ENCODE peak calls at places on chromosomes 7 and 10, in four cellular contexts. One of them, this sample, is unnamed.

GRCh38 chr10:30433286-30433778 is 652 bp upstream of the MAP3K8 start:
- DNase-seq in H1: no peak
- DNase-seq in endothelial cell of umbilical vein: peak; percentile 73
- DNase-seq in HepG2: peak; percentile 77
- DNase-seq in this sample: peak; percentile 25

GRCh38 chr7:114243646-114244045 is 171.0 kb upstream of the FOXP2 start:
- DNase-seq in H1: no peak
- DNase-seq in HepG2: no peak
- DNase-seq in endothelial cell of umbilical vein: no peak
- DNase-seq in this sample: no peak

GRCh38 chr10:15719899-15720634 is at the start of gene ITGA8:
- DNase-seq in H1: no peak
- DNase-seq in endothelial cell of umbilical vein: peak; percentile 22
- DNase-seq in HepG2: no peak
- DNase-seq in this sample: no peak

GRCh38 chr7:158266426-158266816 is 321.2 kb downstream of the PTPRN2 start:
- DNase-seq in HepG2: no peak
- DNase-seq in H1: no peak
- DNase-seq in endothelial cell of umbilical vein: no peak
- DNase-seq in this sample: no peak

GRCh38 chr10:70809011-70809611 is 6.6 kb upstream of the SGPL1 start:
- DNase-seq in endothelial cell of umbilical vein: no peak
- DNase-seq in HepG2: peak; percentile 17
- DNase-seq in H1: no peak
- DNase-seq in this sample: no peak

GRCh38 chr7:112821345-112821744 is 31.2 kb upstream of the TMEM168 start:
- DNase-seq in HepG2: no peak
- DNase-seq in H1: no peak
- DNase-seq in endothelial cell of umbilical vein: no peak
- DNase-seq in this sample: no peak

GRCh38 chr7:4712371-4713182 is 30.5 kb downstream of the FOXK1 start:
- DNase-seq in HepG2: peak; percentile 76
- DNase-seq in endothelial cell of umbilical vein: no peak
- DNase-seq in H1: no peak
- DNase-seq in this sample: peak; percentile 48

GRCh38 chr7:33805630-33806233 is 99.6 kb upstream of the BMPER start:
- DNase-seq in HepG2: no peak
- DNase-seq in H1: no peak
- DNase-seq in endothelial cell of umbilical vein: peak; percentile 77
- DNase-seq in this sample: no peak

GRCh38 chr10:30742471-30742870 is 112.9 kb upstream of the LYZL2 start:
- DNase-seq in HepG2: no peak
- DNase-seq in H1: no peak
- DNase-seq in endothelial cell of umbilical vein: no peak
- DNase-seq in this sample: no peak

GRCh38 chr10:24505759-24506158 is 217.9 kb downstream of the ARHGAP21 start:
- DNase-seq in endothelial cell of umbilical vein: peak; percentile 33
- DNase-seq in H1: no peak
- DNase-seq in HepG2: no peak
- DNase-seq in this sample: no peak

GRCh38 chr10:36362257-36362656 is 720.2 kb upstream of the FZD8 start:
- DNase-seq in endothelial cell of umbilical vein: no peak
- DNase-seq in H1: no peak
- DNase-seq in HepG2: peak; percentile 6
- DNase-seq in this sample: no peak

GRCh38 chr7:99140813-99141212 is 3.1 kb downstream of the SMURF1 start:
- DNase-seq in HepG2: no peak
- DNase-seq in H1: no peak
- DNase-seq in endothelial cell of umbilical vein: no peak
- DNase-seq in this sample: no peak

GRCh38 chr7:106824458-106824857 is 40.6 kb upstream of the PIK3CG start:
- DNase-seq in endothelial cell of umbilical vein: no peak
- DNase-seq in H1: no peak
- DNase-seq in HepG2: no peak
- DNase-seq in this sample: no peak

GRCh38 chr10:92692085-92692671 is 2.4 kb downstream of the HHEX start:
- DNase-seq in HepG2: no peak
- DNase-seq in H1: no peak
- DNase-seq in endothelial cell of umbilical vein: no peak
- DNase-seq in this sample: peak; percentile 61
- TF ChIP-seq EZH2 in HepG2: no peak
- TF ChIP-seq EZH2 in H1: peak; percentile 73
- TF ChIP-seq EZH2 in endothelial cell of umbilical vein: no peak
- TF ChIP-seq EZH2 in this sample: no peak

DNA sequence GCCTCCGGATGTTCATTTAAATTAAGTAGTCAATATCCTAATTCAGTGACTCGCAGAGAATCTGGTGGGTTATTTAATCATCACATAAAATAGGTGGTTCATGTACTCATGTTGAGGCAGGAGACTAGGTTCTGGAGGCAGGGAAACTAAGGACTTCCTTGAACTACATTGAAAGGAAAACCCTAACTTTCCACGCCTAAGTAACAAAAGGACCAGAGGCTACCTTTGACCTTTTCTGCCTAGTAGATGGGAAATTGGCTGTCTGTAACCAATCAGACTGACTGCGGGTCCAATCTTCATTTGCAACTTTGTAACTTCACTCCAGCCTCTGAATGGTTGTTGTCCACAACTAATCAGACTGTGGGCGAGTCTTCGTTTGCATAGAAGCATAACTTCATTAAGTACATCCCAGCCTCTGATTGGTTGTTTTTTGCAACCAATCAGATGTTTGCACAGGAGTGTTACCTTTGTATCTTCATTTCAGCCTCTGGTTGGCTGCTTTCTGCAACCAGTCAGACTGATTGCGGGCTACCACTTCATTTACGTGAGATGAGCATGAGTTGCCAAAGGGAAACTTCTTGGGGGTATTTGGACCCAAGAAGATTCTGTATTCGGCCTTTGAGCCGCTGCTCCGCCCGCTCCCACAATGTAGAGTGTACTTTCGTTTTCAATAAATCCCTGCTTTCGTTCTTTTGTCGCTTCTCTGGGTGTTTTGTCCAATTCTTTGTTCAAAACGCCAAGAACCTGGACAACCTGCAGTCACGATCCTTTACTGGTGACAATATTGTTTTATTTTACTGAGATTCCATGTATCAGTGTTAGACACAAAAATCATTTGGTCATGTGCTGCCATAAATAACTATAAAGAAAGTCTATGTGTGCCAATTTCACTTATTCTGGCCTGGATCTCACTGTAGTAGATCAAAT is 1.7 kb upstream of the ST7 start:
- DNase-seq in HepG2: peak; percentile 69
- DNase-seq in endothelial cell of umbilical vein: no peak
- DNase-seq in H1: no peak
- DNase-seq in this sample: peak; percentile 76
- TF ChIP-seq JUN in HepG2: no peak
- TF ChIP-seq JUN in endothelial cell of umbilical vein: no peak
- TF ChIP-seq JUN in H1: no peak
- TF ChIP-seq JUN in this sample: peak; percentile 2

DNA sequence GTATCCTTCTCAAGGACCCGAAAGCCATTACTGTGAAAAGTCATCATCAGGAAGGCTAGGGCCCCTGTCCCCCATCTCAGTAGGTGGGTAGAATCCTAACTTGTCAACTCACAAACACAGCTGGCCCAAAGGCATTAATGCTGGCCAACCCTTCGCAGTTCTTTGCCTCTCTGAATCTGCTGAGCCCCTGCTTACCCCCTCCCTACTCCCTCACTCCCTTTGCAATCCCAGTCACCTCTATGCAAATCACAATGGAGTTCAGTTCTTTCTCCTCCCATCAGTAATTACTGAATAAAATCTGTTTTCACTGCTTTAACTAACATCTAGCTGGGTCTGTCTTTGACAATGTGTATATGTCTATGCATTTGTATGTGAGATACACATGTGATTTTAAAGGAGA is 38.1 kb upstream of the AOAH start:
- DNase-seq in endothelial cell of umbilical vein: no peak
- DNase-seq in HepG2: no peak
- DNase-seq in H1: no peak
- DNase-seq in this sample: no peak
- TF ChIP-seq EZH2 in endothelial cell of umbilical vein: no peak
- TF ChIP-seq EZH2 in HepG2: no peak
- TF ChIP-seq EZH2 in H1: no peak
- TF ChIP-seq EZH2 in this sample: no peak

GRCh38 chr10:11551104-11551503 is 60.3 kb downstream of the USP6NL start:
- DNase-seq in HepG2: no peak
- DNase-seq in endothelial cell of umbilical vein: no peak
- DNase-seq in H1: no peak
- DNase-seq in this sample: no peak

GRCh38 chr10:11548763-11549089 is 62.7 kb downstream of the USP6NL start:
- DNase-seq in endothelial cell of umbilical vein: no peak
- DNase-seq in H1: no peak
- DNase-seq in HepG2: no peak
- DNase-seq in this sample: no peak

GRCh38 chr10:11553773-11554381 is 57.6 kb downstream of the USP6NL start:
- DNase-seq in H1: no peak
- DNase-seq in HepG2: no peak
- DNase-seq in endothelial cell of umbilical vein: no peak
- DNase-seq in this sample: no peak

GRCh38 chr10:11555556-11555955 is 55.9 kb downstream of the USP6NL start:
- DNase-seq in H1: no peak
- DNase-seq in HepG2: no peak
- DNase-seq in endothelial cell of umbilical vein: no peak
- DNase-seq in this sample: no peak

GRCh38 chr10:11551915-11552602 is 59.4 kb downstream of the USP6NL start:
- DNase-seq in HepG2: peak; percentile 63
- DNase-seq in H1: no peak
- DNase-seq in endothelial cell of umbilical vein: peak; percentile 94
- DNase-seq in this sample: peak; percentile 37
- TF ChIP-seq JUN in HepG2: no peak
- TF ChIP-seq JUN in H1: no peak
- TF ChIP-seq JUN in endothelial cell of umbilical vein: peak; percentile 98
- TF ChIP-seq JUN in this sample: no peak

GRCh38 chr10:49696311-49696710 is 16.9 kb downstream of the C10orf53 start:
- DNase-seq in H1: no peak
- DNase-seq in HepG2: no peak
- DNase-seq in endothelial cell of umbilical vein: no peak
- DNase-seq in this sample: no peak
- TF ChIP-seq EZH2 in H1: no peak
- TF ChIP-seq EZH2 in HepG2: no peak
- TF ChIP-seq EZH2 in endothelial cell of umbilical vein: no peak
- TF ChIP-seq EZH2 in this sample: no peak

GRCh38 chr7:30093351-30094019 is 41.3 kb upstream of the MTURN start:
- DNase-seq in HepG2: no peak
- DNase-seq in endothelial cell of umbilical vein: no peak
- DNase-seq in H1: no peak
- DNase-seq in this sample: no peak
- TF ChIP-seq JUN in HepG2: no peak
- TF ChIP-seq JUN in endothelial cell of umbilical vein: no peak
- TF ChIP-seq JUN in H1: no peak
- TF ChIP-seq JUN in this sample: no peak

DNA sequence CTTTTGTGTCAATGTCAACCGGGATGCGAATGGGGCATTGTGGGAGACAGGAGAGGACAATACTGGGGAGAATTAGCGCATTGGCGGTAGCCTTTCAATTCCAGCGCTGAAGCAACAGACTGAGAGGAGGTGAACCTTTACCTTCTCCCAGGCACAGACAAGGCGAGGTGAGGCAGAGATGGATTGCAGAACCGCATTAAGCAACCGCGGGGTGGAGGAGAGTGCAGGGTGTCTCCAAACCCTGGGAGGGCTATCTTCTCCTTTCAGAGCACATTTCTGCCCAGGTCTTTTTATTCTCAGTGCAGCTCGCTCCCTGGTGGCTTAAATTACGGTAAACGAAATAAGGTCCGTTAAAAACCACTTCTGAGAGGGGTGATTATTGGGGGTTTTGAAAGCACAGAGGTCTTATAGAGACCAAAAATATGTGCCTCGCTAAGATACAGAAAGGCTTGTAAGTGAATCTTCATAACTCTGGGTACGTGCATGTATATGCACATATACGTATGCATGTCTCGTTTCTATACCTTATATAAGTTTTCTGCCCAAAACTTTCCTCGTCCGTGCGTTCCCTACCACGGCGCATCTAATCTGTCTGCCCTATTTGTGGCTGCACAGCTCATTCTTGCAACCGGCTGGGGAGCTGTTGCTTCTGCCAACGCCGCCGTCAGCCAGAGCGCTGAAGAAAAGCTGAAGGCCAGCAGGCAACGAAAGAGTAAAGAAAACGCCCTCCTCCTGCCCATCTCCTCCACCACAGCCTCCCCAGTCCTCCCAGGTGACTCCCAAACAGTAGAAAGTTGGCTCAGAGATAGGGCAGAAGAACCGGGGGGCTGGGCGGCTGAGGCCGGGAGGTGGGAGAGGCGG is 915 bp upstream of the ZNF804B start:
- DNase-seq in HepG2: no peak
- DNase-seq in endothelial cell of umbilical vein: peak; percentile 34
- DNase-seq in H1: peak; percentile 9
- DNase-seq in this sample: no peak
- TF ChIP-seq EZH2 in HepG2: no peak
- TF ChIP-seq EZH2 in endothelial cell of umbilical vein: peak; percentile 61
- TF ChIP-seq EZH2 in H1: peak; percentile 3
- TF ChIP-seq EZH2 in this sample: no peak

GRCh38 chr7:50352282-50352681 is 47.8 kb downstream of the IKZF1 start:
- DNase-seq in H1: no peak
- DNase-seq in HepG2: no peak
- DNase-seq in endothelial cell of umbilical vein: no peak
- DNase-seq in this sample: no peak

GRCh38 chr7:50349399-50349798 is 44.9 kb downstream of the IKZF1 start:
- DNase-seq in endothelial cell of umbilical vein: no peak
- DNase-seq in H1: no peak
- DNase-seq in HepG2: no peak
- DNase-seq in this sample: no peak

GRCh38 chr7:50351267-50351666 is 46.8 kb downstream of the IKZF1 start:
- DNase-seq in HepG2: no peak
- DNase-seq in endothelial cell of umbilical vein: no peak
- DNase-seq in H1: no peak
- DNase-seq in this sample: no peak

GRCh38 chr7:50348469-50349162 is 44.1 kb downstream of the IKZF1 start:
- DNase-seq in HepG2: no peak
- DNase-seq in H1: no peak
- DNase-seq in endothelial cell of umbilical vein: no peak
- DNase-seq in this sample: no peak

GRCh38 chr7:50349963-50350944 is 45.7 kb downstream of the IKZF1 start:
- DNase-seq in endothelial cell of umbilical vein: no peak
- DNase-seq in HepG2: no peak
- DNase-seq in H1: no peak
- DNase-seq in this sample: peak; percentile 35
- TF ChIP-seq JUN in endothelial cell of umbilical vein: no peak
- TF ChIP-seq JUN in HepG2: no peak
- TF ChIP-seq JUN in H1: no peak
- TF ChIP-seq JUN in this sample: no peak

This sample was measured in K562.